ENCODE peak calls at places on chromosome 15, in seven cellular contexts. X is brain microvascular endothelial cell, P is astrocyte of the spinal cord, Z is aorta, S is tibial nerve, J is spleen, N is retinal pigment epithelial cell. B is an unnamed sample.

GRCh38 chr15:25790003-25790660 is 73.0 kb downstream of the ATP10A start:
- DNase-seq in P (peak; percentile 75), N (no peak), X (peak; percentile 62), Z (no peak), S (peak; percentile 56), J (no peak), B (peak; percentile 79)

GRCh38 chr15:91922701-91923279 is 69.3 kb downstream of the SLCO3A1 start:
- DNase-seq in N (no peak), S (no peak), J (no peak), Z (no peak), X (no peak), P (no peak), B (no peak)

GRCh38 chr15:86776120-86776519 is 696.4 kb downstream of the AGBL1 start:
- DNase-seq in P (no peak), N (no peak), S (no peak), Z (no peak), J (no peak), X (no peak), B (no peak)

GRCh38 chr15:72197045-72197459 is 535 bp downstream of the GRAMD2A start:
- DNase-seq in X (no peak), J (no peak), Z (no peak), N (no peak), S (no peak), P (no peak), B (no peak)

GRCh38 chr15:59177445-59177728 is 29.3 kb upstream of the LDHAL6B start:
- DNase-seq in N (no peak), S (no peak), X (no peak), Z (no peak), P (no peak), J (no peak), B (no peak)

GRCh38 chr15:53072077-53072476 is 281.9 kb upstream of the ONECUT1 start:
- DNase-seq in J (no peak), N (peak; percentile 3), S (no peak), X (peak; percentile 14), P (peak; percentile 17), Z (no peak), B (peak; percentile 1)

GRCh38 chr15:70690491-70691281 is 72.7 kb downstream of the UACA start:
- DNase-seq in J (no peak), P (no peak), S (no peak), N (no peak), Z (no peak), X (no peak), B (no peak)

GRCh38 chr15:40238927-40239591 is at the start of gene PAK6:
- DNase-seq in P (peak; percentile 28), X (peak; percentile 55), N (no peak), Z (peak; percentile 66), J (no peak), S (no peak), B (no peak)

GRCh38 chr15:50685976-50686467 is 575 bp downstream of the TRPM7 start:
- DNase-seq in X (peak; percentile 25), P (peak; percentile 55), S (peak; percentile 21), Z (peak; percentile 75), N (no peak), J (peak; percentile 91), B (no peak)

GRCh38 chr15:26087395-26087794 is 224.3 kb upstream of the ATP10A start:
- DNase-seq in N (peak; percentile 91), P (no peak), J (no peak), Z (no peak), S (no peak), X (no peak), B (no peak)

GRCh38 chr15:63587527-63587926 is 9.7 kb upstream of the FBXL22 start:
- DNase-seq in Z (no peak), S (no peak), X (no peak), J (no peak), P (peak; percentile 30), N (no peak), B (no peak)

GRCh38 chr15:58410353-58410752 is 21.4 kb upstream of the LIPC start:
- DNase-seq in X (no peak), N (no peak), J (no peak), P (no peak), Z (no peak), S (no peak), B (no peak)

GRCh38 chr15:64349375-64349774 is 6.6 kb downstream of the CSNK1G1 start:
- DNase-seq in J (no peak), P (no peak), X (no peak), N (no peak), S (no peak), Z (no peak), B (no peak)

GRCh38 chr15:78317145-78317836 is 17.9 kb upstream of the SKIC8 start:
- DNase-seq in J (peak; percentile 27), X (no peak), Z (peak; percentile 41), N (no peak), S (no peak), P (no peak), B (no peak)

GRCh38 chr15:50363612-50364011 is 8.6 kb upstream of the GABPB1 start:
- DNase-seq in S (no peak), X (no peak), J (no peak), Z (no peak), P (no peak), N (no peak), B (no peak)

DNA sequence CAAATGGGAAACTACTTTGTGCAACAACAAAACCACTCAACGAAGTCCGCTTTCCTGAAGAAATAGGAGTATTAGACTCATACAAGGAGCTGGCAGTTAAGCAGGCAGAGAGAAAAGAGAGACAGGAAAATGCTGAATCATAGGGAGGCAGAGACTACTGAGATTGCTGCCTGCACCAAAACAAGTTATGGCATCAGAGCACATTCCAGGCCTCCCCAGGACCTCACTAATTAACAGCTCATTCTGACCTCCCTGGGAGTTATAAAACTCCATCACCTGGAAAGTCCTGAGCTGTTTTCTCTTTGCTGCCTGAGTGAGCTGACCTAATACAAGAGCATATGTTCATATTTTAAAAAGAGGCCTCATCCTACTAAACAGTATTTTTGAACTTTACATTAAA is 741.0 kb downstream of the MCTP2 start:
- DNase-seq in J (no peak), P (peak; percentile 0), S (no peak), Z (no peak), X (peak; percentile 3), N (peak; percentile 29), B (no peak)
- H3K4me3 ChIP-seq in J (no peak overlapping the region), P (no peak overlapping the region), S (no peak overlapping the region), Z (no peak overlapping the region), X (no peak overlapping the region), N (no peak overlapping the region), B (no peak overlapping the region)

GRCh38 chr15:37094542-37095196 is 5.7 kb downstream of the MEIS2 start:
- DNase-seq in X (no peak), J (no peak), P (peak; percentile 68), S (no peak), Z (no peak), N (no peak), B (no peak)

GRCh38 chr15:37098468-37099320 is 1.7 kb downstream of the MEIS2 start:
- DNase-seq in P (peak; percentile 48), Z (peak; percentile 57), J (peak; percentile 73), N (no peak), X (no peak), S (no peak), B (no peak)

GRCh38 chr15:37095197-37095992 is 5.0 kb downstream of the MEIS2 start:
- DNase-seq in X (no peak), N (no peak), Z (peak; percentile 48), J (peak; percentile 73), S (no peak), P (no peak), B (no peak)

GRCh38 chr15:37096878-37097568 is 3.3 kb downstream of the MEIS2 start:
- DNase-seq in J (peak; percentile 51), Z (no peak), P (peak; percentile 58), X (no peak), N (no peak), S (no peak), B (no peak)

GRCh38 chr15:37095993-37096877 is 4.1 kb downstream of the MEIS2 start:
- DNase-seq in S (no peak), P (no peak), X (no peak), J (peak; percentile 69), N (no peak), Z (peak; percentile 57), B (no peak)
- H3K4me3 ChIP-seq in S (peak overlapping the region; percentile 44), P (peak overlapping the region; percentile 93), X (peak overlapping the region; percentile 94), J (peak overlapping the region; percentile 14), N (peak overlapping the region; percentile 97), Z (peak overlapping the region; percentile 79), B (peak overlapping the region; percentile 82)

GRCh38 chr15:85690546-85691226 is 104.0 kb downstream of the KLHL25 start:
- DNase-seq in X (no peak), N (no peak), J (no peak), Z (no peak), S (no peak), P (no peak), B (no peak)
- H3K4me3 ChIP-seq in X (no peak overlapping the region), N (no peak overlapping the region), J (peak overlapping the region; percentile 42), Z (no peak overlapping the region), S (peak overlapping the region; percentile 31), P (no peak overlapping the region), B (no peak overlapping the region)

GRCh38 chr15:60758961-60759729 is 280.2 kb upstream of the ICE2 start:
- DNase-seq in X (peak; percentile 95), J (no peak), Z (no peak), N (peak; percentile 34), S (no peak), P (peak; percentile 96), B (peak; percentile 99)

GRCh38 chr15:60757273-60757672 is 278.3 kb upstream of the ICE2 start:
- DNase-seq in X (no peak), P (no peak), J (no peak), Z (no peak), N (no peak), S (no peak), B (no peak)

GRCh38 chr15:60751985-60752952 is 273.3 kb upstream of the ICE2 start:
- DNase-seq in J (no peak), S (no peak), Z (no peak), X (peak; percentile 88), N (peak; percentile 46), P (peak; percentile 93), B (peak; percentile 89)

GRCh38 chr15:60757831-60758570 is 279.1 kb upstream of the ICE2 start:
- DNase-seq in N (no peak), X (no peak), J (no peak), P (no peak), Z (no peak), S (no peak), B (no peak)

GRCh38 chr15:60752973-60753720 is 274.2 kb upstream of the ICE2 start:
- DNase-seq in X (no peak), P (no peak), S (no peak), Z (no peak), N (no peak), J (no peak), B (no peak)
- H3K4me3 ChIP-seq in X (no peak overlapping the region), P (no peak overlapping the region), S (no peak overlapping the region), Z (peak overlapping the region; percentile 23), N (no peak overlapping the region), J (no peak overlapping the region), B (no peak overlapping the region)

GRCh38 chr15:77143606-77144005 is 72.7 kb upstream of the TSPAN3 start:
- DNase-seq in J (no peak), P (peak; percentile 24), X (no peak), N (no peak), S (no peak), Z (no peak), B (no peak)
- H3K4me3 ChIP-seq in J (no peak overlapping the region), P (no peak overlapping the region), X (no peak overlapping the region), N (no peak overlapping the region), S (no peak overlapping the region), Z (no peak overlapping the region), B (no peak overlapping the region)